ENCODE peak calls at places on chromosomes 12 and 14, in five cellular contexts. H, O, F, D and C are unnamed samples.

GRCh38 chr12:125092872-125093680 is 27.8 kb downstream of the AACS start:
- DNase-seq in H (no peak), O (peak; percentile 44), F (no peak), D (no peak), C (no peak)

GRCh38 chr14:69703047-69704046 is 63.6 kb upstream of the SRSF5 start:
- DNase-seq in H (no peak), O (no peak), F (no peak), D (no peak), C (no peak)

GRCh38 chr12:102390068-102390467 is 90.3 kb downstream of the IGF1 start:
- DNase-seq in H (no peak), O (no peak), F (no peak), D (no peak), C (no peak)

GRCh38 chr14:71576472-71576871 is 355.8 kb upstream of the RGS6 start:
- DNase-seq in H (no peak), O (no peak), F (no peak), D (no peak), C (no peak)

GRCh38 chr14:100706200-100706599 is 20.5 kb upstream of the DLK1 start:
- DNase-seq in H (no peak), O (no peak), F (no peak), D (no peak), C (no peak)

GRCh38 chr12:106672308-106673085 is 89.7 kb downstream of the RFX4 start:
- DNase-seq in H (no peak), O (no peak), F (no peak), D (no peak), C (peak; percentile 82)

GRCh38 chr14:63923422-63923752 is 70.6 kb downstream of the SYNE2 start:
- DNase-seq in H (no peak), O (no peak), F (no peak), D (no peak), C (no peak)

GRCh38 chr12:75602111-75602510 is 90.7 kb upstream of the KRR1 start:
- DNase-seq in H (no peak), O (no peak), F (no peak), D (no peak), C (no peak)

GRCh38 chr12:83432176-83432719 is 745.5 kb downstream of the TMTC2 start:
- DNase-seq in H (no peak), O (peak; percentile 60), F (no peak), D (no peak), C (no peak)

GRCh38 chr12:104567832-104568490 is 111.2 kb downstream of the CHST11 start:
- DNase-seq in H (no peak), O (no peak), F (no peak), D (no peak), C (no peak)

GRCh38 chr12:31482816-31483215 is 108.1 kb downstream of the DENND5B start:
- DNase-seq in H (peak; percentile 42), O (no peak), F (peak; percentile 72), D (no peak), C (no peak)

GRCh38 chr14:104877066-104877805 is 12.2 kb downstream of the CEP170B start:
- DNase-seq in H (no peak), O (no peak), F (no peak), D (no peak), C (no peak)

GRCh38 chr12:46661161-46661845 is 164.5 kb downstream of the SLC38A4 start:
- DNase-seq in H (peak; percentile 94), O (no peak), F (no peak), D (no peak), C (peak; percentile 40)

GRCh38 chr12:52608161-52608560 is 6.9 kb upstream of the KRT72 start:
- DNase-seq in H (no peak), O (peak; percentile 25), F (no peak), D (no peak), C (no peak)

GRCh38 chr12:57240069-57240921 is 10.7 kb downstream of the STAC3 start:
- DNase-seq in H (peak; percentile 68), O (peak; percentile 64), F (peak; percentile 87), D (no peak), C (no peak)

GRCh38 chr12:89951050-89951693 is 242.5 kb upstream of the ATP2B1 start:
- DNase-seq in H (peak; percentile 61), O (no peak), F (peak; percentile 25), D (no peak), C (no peak)

GRCh38 chr14:74945852-74946658 is 9.3 kb downstream of the PGF start:
- DNase-seq in H (peak; percentile 73), O (peak; percentile 84), F (no peak), D (peak; percentile 41), C (peak; percentile 83)

GRCh38 chr12:117127933-117128823 is 29.0 kb upstream of the TESC start:
- DNase-seq in H (no peak), O (no peak), F (no peak), D (no peak), C (no peak)

GRCh38 chr12:117126335-117126734 is 27.1 kb upstream of the TESC start:
- DNase-seq in H (no peak), O (no peak), F (no peak), D (no peak), C (no peak)

GRCh38 chr12:117125275-117125613 is 26.0 kb upstream of the TESC start:
- DNase-seq in H (peak; percentile 70), O (no peak), F (no peak), D (no peak), C (no peak)

GRCh38 chr12:117124421-117125274 is 25.4 kb upstream of the TESC start:
- DNase-seq in H (peak; percentile 39), O (no peak), F (no peak), D (no peak), C (no peak)

GRCh38 chr12:117125769-117126168 is 26.6 kb upstream of the TESC start:
- DNase-seq in H (no peak), O (no peak), F (no peak), D (no peak), C (no peak)
- H3K4me1 ChIP-seq in H (peaks cover 14% of the 10 kb centered on the region), O (no peaks in the 10 kb centered on the region), F (peaks cover 6% of the 10 kb centered on the region), D (no peaks in the 10 kb centered on the region), C (peaks cover 1% of the 10 kb centered on the region)

DNA sequence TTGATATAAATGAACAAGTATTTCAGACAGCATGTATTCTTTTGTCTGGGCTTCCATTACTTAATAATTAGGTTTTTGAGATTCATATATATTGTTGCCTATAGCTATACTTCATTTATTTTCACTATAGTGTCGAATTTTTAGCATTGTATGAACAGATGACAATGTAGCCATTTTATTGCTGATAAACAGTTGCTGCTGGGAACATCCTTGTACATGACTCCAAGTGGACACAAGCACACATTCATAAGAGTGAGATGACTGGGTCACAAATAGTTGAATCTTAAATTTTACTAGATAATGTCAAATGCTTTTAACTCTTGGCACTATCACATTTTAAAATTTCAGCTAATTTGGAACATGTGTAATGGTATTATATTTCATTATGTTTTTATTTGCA is 19.3 kb upstream of the PHC1 start:
- DNase-seq in H (no peak), O (no peak), F (no peak), D (no peak), C (no peak)
- H2BK12ac ChIP-seq in H (no peak overlapping the region), O (no peak overlapping the region), F (no peak overlapping the region), D (no peak overlapping the region), C (no peak overlapping the region)

GRCh38 chr12:15534870-15535269 is 212.6 kb downstream of the PTPRO start:
- DNase-seq in H (peak; percentile 56), O (no peak), F (no peak), D (no peak), C (no peak)

GRCh38 chr12:15535287-15535895 is 213.1 kb downstream of the PTPRO start:
- DNase-seq in H (no peak), O (no peak), F (no peak), D (no peak), C (no peak)

GRCh38 chr12:15538881-15539280 is 216.6 kb downstream of the PTPRO start:
- DNase-seq in H (no peak), O (no peak), F (no peak), D (no peak), C (no peak)

GRCh38 chr12:15534322-15534721 is 212.0 kb downstream of the PTPRO start:
- DNase-seq in H (peak; percentile 62), O (no peak), F (no peak), D (no peak), C (no peak)

DNA sequence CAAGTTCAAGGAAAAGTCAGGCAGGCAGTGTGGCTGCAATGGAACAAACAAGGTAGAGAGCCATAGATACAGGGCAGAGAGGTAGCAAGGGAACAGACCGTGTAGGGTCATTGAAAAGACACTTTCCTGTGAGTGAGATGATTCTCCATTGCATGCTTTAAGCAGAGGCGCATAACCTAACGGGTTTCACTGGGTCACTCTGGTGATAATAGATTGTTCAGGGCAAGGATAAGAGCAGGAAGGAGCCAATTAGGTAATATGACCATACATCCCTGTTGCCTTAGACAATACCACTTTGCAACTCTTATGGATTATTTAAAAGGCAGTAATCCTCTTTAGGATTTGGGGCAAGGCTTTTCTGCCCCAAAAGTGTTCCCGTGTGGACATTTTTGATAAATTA is 214.1 kb downstream of the PTPRO start:
- DNase-seq in H (no peak), O (no peak), F (no peak), D (no peak), C (no peak)
- H3K4me1 ChIP-seq in H (no peaks in the 10 kb centered on the region), O (no peaks in the 10 kb centered on the region), F (no peaks in the 10 kb centered on the region), D (no peaks in the 10 kb centered on the region), C (no peaks in the 10 kb centered on the region)

DNA sequence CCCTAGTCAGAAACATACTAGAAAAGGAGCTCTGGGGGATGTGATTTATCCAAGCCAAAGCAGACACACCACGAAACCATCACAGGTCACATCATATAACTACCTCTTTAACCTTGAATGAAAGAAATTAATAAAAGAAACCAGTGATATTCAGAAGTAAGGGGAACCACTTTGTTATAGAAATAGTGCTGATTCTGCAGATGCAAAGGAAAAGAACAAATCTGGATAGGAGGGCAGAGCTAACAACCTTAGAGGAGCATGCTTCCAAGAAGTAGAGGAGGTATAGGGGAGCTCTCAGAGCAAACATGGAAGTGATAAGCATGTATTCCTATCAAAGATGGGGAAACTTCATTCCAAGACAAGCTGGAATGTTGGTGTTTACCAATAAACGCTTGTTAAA is 117.0 kb upstream of the MDM1 start:
- DNase-seq in H (no peak), O (no peak), F (no peak), D (no peak), C (no peak)
- H2BK12ac ChIP-seq in H (no peak overlapping the region), O (no peak overlapping the region), F (no peak overlapping the region), D (no peak overlapping the region), C (peak overlapping the region; percentile 63)

GRCh38 chr14:59276235-59276634 is 87.8 kb downstream of the DAAM1 start:
- DNase-seq in H (no peak), O (no peak), F (no peak), D (no peak), C (no peak)
- H3K4me1 ChIP-seq in H (peaks cover 7% of the 10 kb centered on the region), O (no peaks in the 10 kb centered on the region), F (peaks cover 4% of the 10 kb centered on the region), D (no peaks in the 10 kb centered on the region), C (peaks cover 2% of the 10 kb centered on the region)

GRCh38 chr12:10115311-10115710 is 14.7 kb downstream of the CLEC7A start:
- DNase-seq in H (no peak), O (no peak), F (peak; percentile 56), D (no peak), C (no peak)
- H2BK12ac ChIP-seq in H (no peak overlapping the region), O (no peak overlapping the region), F (no peak overlapping the region), D (no peak overlapping the region), C (no peak overlapping the region)

GRCh38 chr12:111937429-111937828 is 75.5 kb downstream of the TMEM116 start:
- DNase-seq in H (peak; percentile 58), O (no peak), F (no peak), D (no peak), C (no peak)
- H3K4me1 ChIP-seq in H (no peaks in the 10 kb centered on the region), O (no peaks in the 10 kb centered on the region), F (no peaks in the 10 kb centered on the region), D (no peaks in the 10 kb centered on the region), C (no peaks in the 10 kb centered on the region)

GRCh38 chr12:120989687-120990086 is 11.3 kb downstream of the HNF1A start:
- DNase-seq in H (no peak), O (no peak), F (no peak), D (no peak), C (no peak)
- H2BK12ac ChIP-seq in H (no peak overlapping the region), O (no peak overlapping the region), F (no peak overlapping the region), D (no peak overlapping the region), C (no peak overlapping the region)